ENCODE peak calls at places on chromosome 19, in nine cellular contexts. O, E, K, J, Z, A, I, X and M are unnamed samples.

GRCh38 chr19:19406878-19407639 is 1.6 kb downstream of the GATAD2A start:
- DNase-seq in E (no peak), Z (peak), O (no peak), A (peak), K (no peak), X (peak), J (peak), I (no peak), M (no peak)

GRCh38 chr19:48181505-48181904 is 11.0 kb downstream of the ZSWIM9 start:
- DNase-seq in J (no peak), O (no peak), X (no peak), Z (no peak), I (no peak), A (no peak), E (no peak), K (no peak), M (no peak)

GRCh38 chr19:38910488-38910887 is 1.5 kb downstream of the CCER2 start:
- DNase-seq in I (no peak), O (no peak), E (no peak), Z (no peak), A (no peak), K (no peak), X (no peak), J (no peak), M (no peak)

GRCh38 chr19:7663711-7664110 is 5.1 kb upstream of the RETN start:
- DNase-seq in K (no peak), O (no peak), X (no peak), J (no peak), I (no peak), E (no peak), A (no peak), Z (no peak), M (no peak)

GRCh38 chr19:51354103-51354741 is 12.0 kb downstream of the ETFB start:
- DNase-seq in Z (no peak), E (no peak), I (no peak), J (no peak), K (no peak), O (peak), A (no peak), X (no peak), M (peak)

GRCh38 chr19:23787106-23787505 is 28.4 kb upstream of the ZNF681 start:
- DNase-seq in Z (no peak), J (peak), E (no peak), A (no peak), O (no peak), I (no peak), X (no peak), K (no peak), M (no peak)

GRCh38 chr19:28466107-28467045 is 746.6 kb downstream of the UQCRFS1 start:
- DNase-seq in A (peak), Z (peak), I (peak), X (peak), E (no peak), J (peak), K (no peak), O (peak), M (peak)

GRCh38 chr19:11481777-11482383 is 1.0 kb upstream of the ELAVL3 start:
- DNase-seq in E (peak), O (peak), A (peak), K (peak), J (peak), I (no peak), X (peak), Z (peak), M (peak)

GRCh38 chr19:39301021-39301420 is 4.8 kb downstream of the IFNL1 start:
- DNase-seq in Z (no peak), X (no peak), E (no peak), A (no peak), K (no peak), I (no peak), J (no peak), O (no peak), M (no peak)

GRCh38 chr19:3028305-3029069 is 593 bp downstream of the TLE2 start:
- DNase-seq in A (peak), J (peak), K (no peak), Z (no peak), O (no peak), X (no peak), E (no peak), I (no peak), M (no peak)

GRCh38 chr19:16594131-16594586 is 21.9 kb upstream of the SLC35E1 start:
- DNase-seq in O (no peak), Z (no peak), I (no peak), X (peak), E (no peak), K (peak), A (no peak), J (no peak), M (no peak)

GRCh38 chr19:38064661-38065425 is 157.8 kb downstream of the SIPA1L3 start:
- DNase-seq in X (no peak), Z (no peak), O (no peak), J (no peak), A (no peak), E (no peak), I (no peak), K (no peak), M (no peak)

GRCh38 chr19:22616659-22617058 is 17.5 kb upstream of the ZNF492 start:
- DNase-seq in X (no peak), Z (no peak), E (no peak), O (no peak), J (no peak), K (no peak), I (no peak), A (no peak), M (no peak)

GRCh38 chr19:11639245-11639601 is 41.9 kb downstream of the ZNF627 start:
- DNase-seq in X (no peak), J (no peak), O (no peak), K (no peak), E (no peak), I (no peak), Z (no peak), A (no peak), M (no peak)

GRCh38 chr19:19651076-19651475 is 7.6 kb upstream of the GMIP start:
- DNase-seq in O (no peak), X (no peak), K (no peak), J (no peak), I (no peak), Z (no peak), A (no peak), E (no peak), M (no peak)

GRCh38 chr19:10720607-10721125 is 2.8 kb downstream of the DNM2 start:
- DNase-seq in J (no peak), I (no peak), K (no peak), Z (no peak), A (no peak), X (no peak), E (no peak), O (no peak), M (no peak)

GRCh38 chr19:28137772-28138171 is 1075.2 kb downstream of the UQCRFS1 start:
- DNase-seq in X (no peak), E (no peak), A (no peak), O (no peak), Z (no peak), K (no peak), J (no peak), I (no peak), M (no peak)

GRCh38 chr19:12840091-12841079 is 2.1 kb downstream of the MAST1 start:
- DNase-seq in O (peak), I (no peak), E (no peak), A (peak), K (no peak), X (peak), Z (no peak), J (peak), M (peak)

GRCh38 chr19:42285546-42285945 is 16.4 kb upstream of the PRR19 start:
- DNase-seq in Z (no peak), X (no peak), J (no peak), O (no peak), K (no peak), A (no peak), E (peak), I (no peak), M (no peak)

GRCh38 chr19:16369664-16370576 is 45.3 kb downstream of the KLF2 start:
- DNase-seq in E (no peak), J (no peak), A (no peak), Z (peak), K (no peak), I (no peak), X (peak), O (no peak), M (no peak)

GRCh38 chr19:18832331-18833140 is 777 bp downstream of the UPF1 start:
- DNase-seq in X (peak), O (peak), I (no peak), A (peak), K (no peak), Z (no peak), E (no peak), J (peak), M (peak)

GRCh38 chr19:50204811-50205675 is 1.6 kb downstream of the MYH14 start:
- DNase-seq in Z (no peak), K (no peak), E (no peak), J (peak), A (peak), O (peak), I (no peak), X (peak), M (peak)

GRCh38 chr19:8423821-8424223 is 10.7 kb downstream of the MARCHF2 start:
- DNase-seq in O (peak), E (peak), A (peak), I (peak), X (no peak), Z (no peak), K (no peak), J (peak), M (peak)

GRCh38 chr19:12035220-12036172 is at the start of gene ZNF433:
- DNase-seq in X (peak), E (peak), A (peak), K (peak), I (peak), O (peak), J (peak), Z (peak), M (peak)

GRCh38 chr19:19873381-19873780 is 7.7 kb downstream of the ZNF253 start:
- DNase-seq in A (no peak), X (no peak), I (no peak), K (no peak), J (no peak), O (no peak), Z (no peak), E (no peak), M (no peak)

GRCh38 chr19:31113250-31113685 is 236.0 kb downstream of the TSHZ3 start:
- DNase-seq in E (no peak), A (no peak), K (no peak), J (no peak), I (no peak), X (no peak), O (no peak), Z (no peak), M (no peak)

GRCh38 chr19:48999481-49000325 is 6.0 kb downstream of the RUVBL2 start:
- DNase-seq in I (no peak), Z (peak), K (peak), A (peak), E (no peak), X (peak), O (peak), J (peak), M (peak)

GRCh38 chr19:6232567-6232966 is 47.2 kb downstream of the MLLT1 start:
- DNase-seq in K (no peak), J (no peak), A (no peak), X (no peak), O (no peak), E (no peak), Z (no peak), I (no peak), M (no peak)

GRCh38 chr19:42276821-42277220 is 7.8 kb downstream of the CIC start:
- DNase-seq in K (no peak), Z (no peak), J (no peak), A (no peak), O (no peak), X (peak), E (no peak), I (no peak), M (no peak)

GRCh38 chr19:46113726-46114125 is 10.8 kb downstream of the IGFL3 start:
- DNase-seq in K (no peak), J (no peak), A (no peak), X (no peak), I (no peak), O (no peak), Z (no peak), E (no peak), M (no peak)

GRCh38 chr19:39304701-39305571 is 8.7 kb downstream of the IFNL1 start:
- DNase-seq in Z (no peak), I (no peak), K (no peak), J (no peak), E (peak), X (no peak), A (no peak), O (no peak), M (no peak)

GRCh38 chr19:58572818-58573657 is at the start of gene MZF1:
- DNase-seq in I (peak), X (peak), Z (peak), K (peak), O (peak), E (peak), J (peak), A (peak), M (peak)

GRCh38 chr19:3115916-3116602 is 19.8 kb upstream of the GNA15 start:
- DNase-seq in K (no peak), Z (no peak), A (no peak), E (no peak), O (no peak), J (no peak), X (no peak), I (no peak), M (no peak)

GRCh38 chr19:35783469-35784400 is 8.4 kb downstream of the ARHGAP33 start:
- DNase-seq in X (peak), O (no peak), K (no peak), Z (no peak), J (no peak), A (no peak), I (no peak), E (no peak), M (peak)

GRCh38 chr19:11291991-11292390 is 4.0 kb upstream of the TSPAN16 start:
- DNase-seq in A (no peak), O (no peak), K (no peak), X (peak), E (no peak), Z (no peak), J (no peak), I (no peak), M (no peak)

GRCh38 chr19:19280561-19280960 is 7.5 kb upstream of the TM6SF2 start:
- DNase-seq in A (no peak), J (no peak), X (no peak), Z (no peak), E (no peak), O (no peak), K (no peak), I (no peak), M (no peak)

GRCh38 chr19:8459520-8460260 is 14.9 kb downstream of the HNRNPM start:
- DNase-seq in O (no peak), X (no peak), J (no peak), Z (no peak), K (no peak), E (no peak), A (no peak), I (no peak), M (no peak)

GRCh38 chr19:37941820-37942515 is 35.0 kb downstream of the SIPA1L3 start:
- DNase-seq in X (no peak), Z (no peak), O (no peak), E (no peak), I (no peak), K (no peak), A (no peak), J (no peak), M (no peak)

GRCh38 chr19:12833747-12834417 is 497 bp downstream of the RTBDN start:
- DNase-seq in E (no peak), Z (no peak), I (no peak), K (no peak), X (peak), J (peak), O (peak), A (peak), M (peak)

DNA sequence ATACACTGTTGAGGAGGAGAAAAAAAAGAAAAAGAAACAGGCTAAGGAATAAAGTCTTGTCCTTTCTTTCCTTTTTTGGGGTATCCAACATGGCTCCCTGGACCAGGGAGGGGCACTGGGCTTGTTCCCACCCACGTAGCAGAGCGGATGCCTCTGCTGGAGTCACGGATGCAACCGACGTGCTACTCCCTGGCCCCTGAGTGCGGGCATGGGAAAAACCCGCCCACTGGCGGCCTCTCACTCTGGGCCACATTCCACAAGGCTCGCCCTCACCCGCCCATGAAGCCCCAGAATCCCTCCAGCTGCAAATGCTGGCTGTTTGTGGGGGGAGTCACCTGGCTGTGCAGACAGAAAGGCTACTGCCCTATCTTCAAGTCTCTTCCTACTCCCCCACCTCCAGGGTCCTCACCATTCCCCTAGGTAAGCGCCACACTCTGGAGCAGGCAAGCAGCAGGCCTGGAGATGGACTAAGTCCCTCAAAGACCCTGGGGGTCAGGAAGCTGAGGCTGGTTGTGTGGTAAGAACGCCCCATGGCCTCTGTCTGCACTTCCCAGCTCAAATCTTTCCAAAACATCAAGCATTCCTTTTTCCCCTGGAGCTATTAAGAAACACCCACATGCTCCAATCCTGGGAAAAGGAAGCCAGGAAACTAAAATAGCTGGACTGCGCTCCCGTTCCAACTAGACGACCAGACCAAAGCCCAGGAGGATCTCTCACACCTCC is 17.8 kb upstream of the EPHX3 start:
- DNase-seq in A (peak), K (no peak), Z (no peak), X (no peak), E (peak), I (no peak), O (no peak), J (peak), M (peak)
- TF ChIP-seq CTCF in A (no peak), K (no peak), Z (no peak), X (no peak), E (no peak), I (no peak), O (no peak), J (no peak), M (no peak)

GRCh38 chr19:14786421-14786851 is 8.1 kb upstream of the ADGRE2 start:
- DNase-seq in E (peak), X (peak), O (peak), K (no peak), J (no peak), A (no peak), Z (no peak), I (no peak), M (peak)
- TF ChIP-seq CTCF in E (peak), X (peak), O (peak), K (no peak), J (peak), A (peak), Z (peak), I (peak), M (peak)

DNA sequence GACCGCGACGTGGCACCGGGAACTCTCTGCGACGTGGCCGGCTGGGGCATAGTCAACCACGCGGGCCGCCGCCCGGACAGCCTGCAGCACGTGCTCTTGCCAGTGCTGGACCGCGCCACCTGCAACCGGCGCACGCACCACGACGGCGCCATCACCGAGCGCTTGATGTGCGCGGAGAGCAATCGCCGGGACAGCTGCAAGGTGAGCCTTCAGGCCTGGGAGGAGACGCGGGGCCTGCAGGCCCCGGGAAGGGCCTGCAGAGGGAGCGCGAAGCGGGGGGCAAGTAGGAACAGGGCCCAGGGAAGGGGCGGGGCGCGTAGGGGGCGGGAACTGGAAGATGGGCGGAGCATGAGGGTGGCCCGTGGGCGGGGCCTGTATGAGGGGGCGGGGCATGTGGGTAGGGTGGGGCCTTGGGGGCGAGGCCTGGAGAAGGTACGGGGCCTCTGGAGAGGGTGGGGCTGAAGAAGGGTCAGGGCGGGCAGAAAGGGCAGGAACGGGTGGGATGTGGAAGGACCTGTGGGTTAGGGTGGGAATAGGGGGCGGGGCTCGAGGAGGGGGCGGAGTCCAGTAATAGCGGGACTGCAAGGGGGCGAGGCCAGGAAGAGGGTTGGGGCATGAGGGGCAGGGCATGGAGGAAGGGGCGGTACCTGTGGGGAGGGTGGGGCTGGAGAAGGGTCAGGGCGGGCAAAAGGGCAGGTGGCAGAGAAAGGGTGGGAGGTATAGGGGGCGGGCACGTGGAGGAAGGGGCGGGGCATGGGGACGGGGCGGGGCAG is 2.5 kb downstream of the CFD start:
- DNase-seq in O (peak), X (peak), Z (peak), J (peak), K (peak), E (no peak), I (no peak), A (peak), M (peak)
- TF ChIP-seq CTCF in O (no peak), X (no peak), Z (no peak), J (no peak), K (no peak), E (no peak), I (no peak), A (no peak), M (no peak)

GRCh38 chr19:4369888-4370260 is 26.5 kb downstream of the MPND start:
- DNase-seq in X (peak), O (peak), E (peak), A (no peak), J (peak), I (no peak), K (peak), Z (peak), M (peak)
- TF ChIP-seq CTCF in X (peak), O (no peak), E (no peak), A (peak), J (no peak), I (peak), K (no peak), Z (peak), M (no peak)

GRCh38 chr19:47157455-47158321 is 27.1 kb downstream of the SAE1 start:
- DNase-seq in X (peak), J (peak), E (no peak), I (no peak), Z (no peak), A (peak), O (no peak), K (no peak), M (peak)
- TF ChIP-seq CTCF in X (no peak), J (no peak), E (no peak), I (peak), Z (no peak), A (no peak), O (no peak), K (no peak), M (no peak)